ENCODE peak calls at places on chromosomes 7 and 10, in five cellular contexts. R is GM12865, U is dorsolateral prefrontal cortex, Z is body of pancreas, N is astrocyte of the cerebellum. Q is an unnamed sample.

GRCh38 chr7:30937426-30937825 is 25.8 kb downstream of the AQP1 start:
- DNase-seq in R (no peak), U (no peak), Z (peak), N (no peak), Q (no peak)

GRCh38 chr7:135693558-135693957 is 31.2 kb downstream of the STMP1 start:
- DNase-seq in R (no peak), U (no peak), Z (no peak), N (no peak), Q (no peak)

GRCh38 chr7:17941171-17941490 is 837 bp upstream of the SNX13 start:
- DNase-seq in R (peak), U (no peak), Z (no peak), N (no peak), Q (no peak)

GRCh38 chr7:99393363-99394187 is 14.8 kb downstream of the PDAP1 start:
- DNase-seq in R (no peak), U (peak), Z (peak), N (no peak), Q (no peak)

GRCh38 chr10:28054211-28054888 is 55.5 kb upstream of the ODAD2 start:
- DNase-seq in R (no peak), U (no peak), Z (no peak), N (peak), Q (no peak)

GRCh38 chr10:127142141-127142540 is 54.2 kb downstream of the INSYN2A start:
- DNase-seq in R (no peak), U (no peak), Z (no peak), N (no peak), Q (no peak)

GRCh38 chr10:87671416-87671815 is 11.7 kb downstream of the PAPSS2 start:
- DNase-seq in R (no peak), U (no peak), Z (no peak), N (no peak), Q (no peak)

GRCh38 chr10:572066-572465 is 117.4 kb downstream of the DIP2C start:
- DNase-seq in R (no peak), U (no peak), Z (no peak), N (no peak), Q (no peak)

GRCh38 chr7:111743244-111743852 is 181.1 kb upstream of the IMMP2L start:
- DNase-seq in R (no peak), U (no peak), Z (no peak), N (no peak), Q (no peak)

GRCh38 chr7:108197371-108198091 is 67.4 kb upstream of the LAMB4 start:
- DNase-seq in R (no peak), U (no peak), Z (no peak), N (no peak), Q (no peak)

GRCh38 chr7:50307368-50308012 is 3.0 kb downstream of the IKZF1 start:
- DNase-seq in R (peak), U (no peak), Z (no peak), N (no peak), Q (no peak)

GRCh38 chr7:43872401-43873165 is 3.3 kb upstream of the MRPS24 start:
- DNase-seq in R (no peak), U (peak), Z (peak), N (peak), Q (peak)

GRCh38 chr7:26918241-26918640 is 53.9 kb upstream of the SKAP2 start:
- DNase-seq in R (no peak), U (no peak), Z (no peak), N (no peak), Q (no peak)

GRCh38 chr10:33706746-33707145 is 372.3 kb upstream of the NRP1 start:
- DNase-seq in R (no peak), U (no peak), Z (no peak), N (no peak), Q (no peak)

GRCh38 chr10:113459672-113460280 is 93.1 kb upstream of the HABP2 start:
- DNase-seq in R (no peak), U (no peak), Z (no peak), N (no peak), Q (no peak)

GRCh38 chr10:99630991-99631390 is 10.8 kb upstream of the SLC25A28 start:
- DNase-seq in R (no peak), U (no peak), Z (no peak), N (no peak), Q (no peak)

GRCh38 chr7:8035647-8036518 is 67.3 kb downstream of the GLCCI1 start:
- DNase-seq in R (peak), U (no peak), Z (no peak), N (peak), Q (no peak)

GRCh38 chr10:3622845-3623621 is 162.0 kb downstream of the KLF6 start:
- DNase-seq in R (peak), U (no peak), Z (no peak), N (no peak), Q (no peak)

GRCh38 chr7:102117743-102118142 is 168.9 kb upstream of the SH2B2 start:
- DNase-seq in R (no peak), U (no peak), Z (no peak), N (peak), Q (no peak)

GRCh38 chr7:17462059-17462695 is 163.7 kb downstream of the AHR start:
- DNase-seq in R (no peak), U (no peak), Z (no peak), N (no peak), Q (no peak)

GRCh38 chr10:33952692-33953360 is 618.4 kb upstream of the NRP1 start:
- DNase-seq in R (no peak), U (no peak), Z (no peak), N (no peak), Q (no peak)

GRCh38 chr10:126921974-126922525 is 16.8 kb downstream of the DOCK1 start:
- DNase-seq in R (no peak), U (no peak), Z (no peak), N (no peak), Q (no peak)

GRCh38 chr10:90579602-90580242 is 278.1 kb downstream of the HTR7 start:
- DNase-seq in R (peak), U (no peak), Z (no peak), N (peak), Q (no peak)
- TF ChIP-seq CTCF in R (peak), U (no peak), Z (no peak), N (peak), Q (no peak)

GRCh38 chr10:92822060-92822634 is 26.2 kb upstream of the EXOC6 start:
- DNase-seq in R (peak), U (no peak), Z (no peak), N (peak), Q (peak)

GRCh38 chr10:92826061-92826460 is 22.3 kb upstream of the EXOC6 start:
- DNase-seq in R (no peak), U (no peak), Z (no peak), N (no peak), Q (no peak)

GRCh38 chr10:92826504-92826903 is 21.8 kb upstream of the EXOC6 start:
- DNase-seq in R (no peak), U (no peak), Z (no peak), N (no peak), Q (no peak)

DNA sequence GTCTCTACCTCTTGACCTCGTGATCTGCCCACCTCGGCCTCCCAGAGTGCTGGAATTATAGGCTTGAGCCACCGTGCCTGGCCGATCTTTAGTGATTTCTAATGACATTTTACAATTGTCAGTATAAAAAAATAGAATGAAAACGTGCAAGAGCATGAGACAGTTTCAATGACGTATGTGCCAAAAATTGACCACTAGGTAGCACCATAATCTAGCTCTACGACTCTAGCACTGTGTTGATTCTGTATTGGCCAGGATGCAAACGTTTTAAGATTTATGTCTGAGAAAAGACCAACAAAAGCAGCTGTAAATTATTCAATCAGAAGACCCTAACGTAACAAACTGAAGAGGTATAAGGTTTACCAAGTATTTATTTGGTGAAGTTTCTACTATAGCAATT is 25.4 kb upstream of the EXOC6 start:
- DNase-seq in R (peak), U (no peak), Z (no peak), N (no peak), Q (peak)
- TF ChIP-seq CTCF in R (no peak), U (peak), Z (peak), N (no peak), Q (no peak)

GRCh38 chr10:100912013-100912608 is 652 bp upstream of the SLF2 start:
- DNase-seq in R (no peak), U (no peak), Z (peak), N (no peak), Q (no peak)
- TF ChIP-seq CTCF in R (no peak), U (no peak), Z (no peak), N (no peak), Q (no peak)

GRCh38 chr10:51082857-51083256 is 8.6 kb downstream of the PRKG1 start:
- DNase-seq in R (no peak), U (no peak), Z (no peak), N (no peak), Q (no peak)

GRCh38 chr10:51086695-51087094 is 12.4 kb downstream of the PRKG1 start:
- DNase-seq in R (no peak), U (no peak), Z (no peak), N (no peak), Q (no peak)

GRCh38 chr10:51079766-51080165 is 5.5 kb downstream of the PRKG1 start:
- DNase-seq in R (no peak), U (no peak), Z (no peak), N (no peak), Q (no peak)

GRCh38 chr10:51085204-51085603 is 10.9 kb downstream of the PRKG1 start:
- DNase-seq in R (no peak), U (no peak), Z (no peak), N (no peak), Q (no peak)

GRCh38 chr10:51083280-51083986 is 9.1 kb downstream of the PRKG1 start:
- DNase-seq in R (no peak), U (no peak), Z (no peak), N (no peak), Q (no peak)
- TF ChIP-seq CTCF in R (no peak), U (no peak), Z (no peak), N (no peak), Q (no peak)

Q was measured in GM13977.